ENCODE peak calls at places on chromosomes 3 and 15, in five cellular contexts. N is activated CD4-positive, alpha-beta T cell treated with anti-CD3 and anti-CD28 coated beads, Interleukin-2, amount 50 U/mL, for 48 hours; D is HCEC 1CT; X is activated gamma-delta T cell treated with Interleukin-2 at 50 U/mL for 16 hours; Y is Right ventricle myocardium superior. C is an unnamed sample.

GRCh38 chr3:79109758-79110157 is 658.0 kb downstream of the ROBO1 start:
- DNase-seq in Y (no peak), X (no peak), D (no peak), N (no peak), C (no peak)

GRCh38 chr3:177813322-177813721 is 616.0 kb upstream of the TBL1XR1 start:
- DNase-seq in X (no peak), Y (peak), D (no peak), N (no peak), C (peak)

GRCh38 chr3:196645917-196646735 is 6.6 kb downstream of the NRROS start:
- DNase-seq in X (no peak), N (no peak), D (no peak), Y (no peak), C (no peak)

GRCh38 chr15:23565395-23566069 is at the start of gene MKRN3:
- DNase-seq in D (no peak), X (peak), N (peak), Y (no peak), C (no peak)

GRCh38 chr15:101139986-101140696 is 111.7 kb downstream of the CHSY1 start:
- DNase-seq in X (no peak), D (no peak), N (no peak), Y (no peak), C (no peak)

GRCh38 chr15:100235030-100235617 is 106.7 kb downstream of the ADAMTS17 start:
- DNase-seq in N (no peak), D (no peak), Y (peak), X (no peak), C (no peak)

GRCh38 chr3:13109516-13109915 is 36.3 kb upstream of the IQSEC1 start:
- DNase-seq in D (no peak), X (no peak), N (no peak), Y (no peak), C (no peak)

GRCh38 chr3:188720636-188721035 is 451.1 kb upstream of the TPRG1 start:
- DNase-seq in D (peak), X (no peak), Y (no peak), N (no peak), C (no peak)

GRCh38 chr15:42444415-42445063 is 46.4 kb downstream of the ZNF106 start:
- DNase-seq in D (no peak), N (no peak), X (no peak), Y (no peak), C (no peak)

GRCh38 chr3:4418156-4418555 is 48.9 kb downstream of the SUMF1 start:
- DNase-seq in X (no peak), N (no peak), Y (no peak), D (no peak), C (no peak)

C was measured in thyroid gland.